ENCODE peak calls at places on chromosomes 2 and 18, in six cellular contexts. S, G, T, F, Z and V are unnamed samples.

GRCh38 chr2:65514555-65515195 is 82.3 kb upstream of the SPRED2 start:
- DNase-seq in G (no peak), F (no peak), S (no peak), T (no peak), Z (peak), V (no peak)

GRCh38 chr18:58225101-58225500 is 181.1 kb downstream of the NEDD4L start:
- DNase-seq in Z (peak), G (no peak), T (no peak), S (peak), F (no peak), V (no peak)

GRCh38 chr2:128324897-128325410 is 6.3 kb upstream of the HS6ST1 start:
- DNase-seq in T (no peak), G (no peak), F (no peak), Z (no peak), S (no peak), V (no peak)

GRCh38 chr2:64036343-64036742 is 17.1 kb upstream of the VPS54 start:
- DNase-seq in S (no peak), T (no peak), Z (peak), F (no peak), G (no peak), V (no peak)

GRCh38 chr18:24278591-24278990 is 119.0 kb downstream of the OSBPL1A start:
- DNase-seq in Z (no peak), T (no peak), G (no peak), S (no peak), F (no peak), V (no peak)

GRCh38 chr2:381919-382833 is 94.3 kb upstream of the ALKAL2 start:
- DNase-seq in F (no peak), G (no peak), S (no peak), Z (no peak), T (no peak), V (no peak)

GRCh38 chr2:138421971-138422335 is 79.6 kb upstream of the SPOPL start:
- DNase-seq in Z (no peak), S (no peak), F (no peak), T (no peak), G (peak), V (no peak)

GRCh38 chr2:216691210-216691741 is 4.1 kb downstream of the IGFBP5 start:
- DNase-seq in F (peak), G (no peak), S (no peak), Z (no peak), T (peak), V (peak)

GRCh38 chr18:53458266-53458665 is 766.2 kb downstream of the MBD2 start:
- DNase-seq in F (no peak), S (no peak), Z (no peak), G (no peak), T (no peak), V (no peak)

GRCh38 chr2:127638361-127639110 is 7.4 kb upstream of the GPR17 start:
- DNase-seq in S (no peak), Z (no peak), F (no peak), T (no peak), G (peak), V (peak)

GRCh38 chr2:110105608-110106467 is 9.8 kb downstream of the MALL start:
- DNase-seq in T (peak), G (no peak), S (no peak), F (no peak), Z (no peak), V (no peak)

GRCh38 chr2:150190546-150190945 is 296.9 kb downstream of the RND3 start:
- DNase-seq in G (no peak), T (no peak), F (no peak), Z (no peak), S (no peak), V (no peak)